ENCODE peak calls at places on chromosomes 12 and 14, in nine cellular contexts. Y is NCI-H1417, K is NCI-H2081, Z is pulmonary artery endothelial cell, T is heart right ventricle, X is T-helper 1 cell, C is EL, Q is GM12891, I is uterus. U is an unnamed sample.

GRCh38 chr12:88401153-88401552 is 179.1 kb downstream of the KITLG start:
- DNase-seq in Y (no peak), K (no peak), Z (no peak), T (no peak), X (no peak), C (peak), Q (no peak), I (no peak), U (no peak)

GRCh38 chr12:100987552-100988277 is 193.1 kb downstream of the ANO4 start:
- DNase-seq in Y (peak), K (no peak), Z (no peak), T (no peak), X (no peak), C (peak), Q (peak), I (no peak), U (no peak)

GRCh38 chr12:53098354-53098981 is 1.0 kb downstream of the IGFBP6 start:
- DNase-seq in Y (no peak), K (no peak), Z (no peak), T (no peak), X (no peak), C (peak), Q (no peak), I (peak), U (no peak)

GRCh38 chr14:31692376-31692781 is 131.2 kb downstream of the NUBPL start:
- DNase-seq in Y (peak), K (peak), Z (no peak), T (no peak), X (no peak), C (no peak), Q (no peak), I (no peak), U (peak)

GRCh38 chr12:68792952-68793351 is 15.0 kb upstream of the MDM2 start:
- DNase-seq in Y (peak), K (no peak), Z (no peak), T (no peak), X (no peak), C (peak), Q (peak), I (no peak), U (peak)

GRCh38 chr14:92932448-92933395 is 9.8 kb downstream of the CHGA start:
- DNase-seq in Y (no peak), K (no peak), Z (no peak), T (no peak), X (no peak), C (no peak), Q (no peak), I (no peak), U (no peak)

GRCh38 chr12:109777544-109777943 is 55.7 kb downstream of the TRPV4 start:
- DNase-seq in Y (peak), K (no peak), Z (no peak), T (no peak), X (no peak), C (peak), Q (no peak), I (no peak), U (no peak)

GRCh38 chr14:102066041-102066451 is 20.8 kb downstream of the HSP90AA1 start:
- DNase-seq in Y (no peak), K (no peak), Z (no peak), T (no peak), X (no peak), C (no peak), Q (no peak), I (no peak), U (no peak)